ENCODE peak calls at places on chromosomes 11 and 22, in nine cellular contexts. B is omental fat pad, N is H9, I is Caco-2, J is AG09309, L is DND-41, R is mucosa of descending colon, Q is PC-9, H is type B pancreatic cell. A is an unnamed sample.

GRCh38 chr22:24029304-24029703 is 18.2 kb downstream of the CABIN1 start:
- DNase-seq in Q (no peak), I (no peak), B (no peak), R (no peak), H (peak), N (no peak), L (no peak), J (no peak), A (no peak)

GRCh38 chr22:32605576-32605975 is 131.0 kb downstream of the FBXO7 start:
- DNase-seq in Q (no peak), J (no peak), L (no peak), N (no peak), R (no peak), I (no peak), B (no peak), H (no peak), A (no peak)

GRCh38 chr11:130786586-130786985 is 129.7 kb downstream of the SNX19 start:
- DNase-seq in Q (no peak), H (no peak), R (no peak), L (no peak), N (no peak), I (no peak), B (no peak), J (no peak), A (no peak)

GRCh38 chr11:19938051-19938856 is 222.0 kb downstream of the DBX1 start:
- DNase-seq in L (peak), R (no peak), J (no peak), H (no peak), Q (peak), I (peak), B (peak), N (peak), A (peak)

GRCh38 chr11:1632053-1632714 is 2.6 kb downstream of the KRTAP5-5 start:
- DNase-seq in N (no peak), H (no peak), Q (no peak), I (no peak), J (no peak), L (no peak), B (no peak), R (no peak), A (no peak)

GRCh38 chr22:20566420-20567260 is 59.2 kb downstream of the MED15 start:
- DNase-seq in B (no peak), L (peak), I (no peak), Q (peak), H (no peak), R (peak), J (peak), N (no peak), A (no peak)

GRCh38 chr22:28442264-28442950 is 237.2 kb downstream of the TTC28 start:
- DNase-seq in L (peak), N (peak), Q (peak), H (peak), J (no peak), R (peak), I (peak), B (no peak), A (peak)

GRCh38 chr22:20219667-20220628 is 48.2 kb downstream of the RTN4R start:
- DNase-seq in Q (no peak), N (no peak), H (no peak), I (no peak), B (no peak), R (no peak), L (peak), J (no peak), A (no peak)

GRCh38 chr22:38316340-38317236 is 645 bp downstream of the CSNK1E start:
- DNase-seq in J (no peak), Q (peak), R (peak), L (peak), B (no peak), I (no peak), N (no peak), H (no peak), A (peak)

GRCh38 chr22:23684051-23684450 is 6.8 kb upstream of the RGL4 start:
- DNase-seq in N (no peak), H (no peak), R (no peak), L (no peak), J (no peak), Q (no peak), I (no peak), B (no peak), A (no peak)

GRCh38 chr22:48052621-48052890 is 1290.1 kb downstream of the TBC1D22A start:
- DNase-seq in B (no peak), J (no peak), N (peak), H (peak), R (no peak), Q (no peak), I (no peak), L (no peak), A (no peak)

GRCh38 chr11:65650547-65651338 is 12.0 kb downstream of the RELA start:
- DNase-seq in J (no peak), I (peak), Q (peak), R (peak), H (no peak), B (no peak), N (peak), L (no peak), A (no peak)

GRCh38 chr11:69732910-69733309 is 29.1 kb upstream of the FGF19 start:
- DNase-seq in R (no peak), Q (no peak), H (no peak), I (no peak), B (no peak), L (no peak), N (no peak), J (no peak), A (no peak)

GRCh38 chr11:63708764-63709163 is 27.5 kb downstream of the RTN3 start:
- DNase-seq in N (no peak), H (no peak), R (no peak), B (no peak), I (no peak), Q (no peak), L (no peak), J (no peak), A (no peak)

GRCh38 chr11:27735281-27735680 is 35.0 kb upstream of the BDNF start:
- DNase-seq in B (no peak), I (no peak), J (no peak), N (no peak), L (no peak), R (no peak), Q (no peak), H (no peak), A (no peak)

GRCh38 chr11:27740362-27741024 is 40.2 kb upstream of the BDNF start:
- DNase-seq in N (peak), Q (no peak), I (no peak), L (no peak), H (no peak), J (no peak), R (no peak), B (no peak), A (no peak)
- TF ChIP-seq CTCF in N (no peak), Q (no peak), I (no peak), L (no peak), H (no peak), J (no peak), R (no peak), B (no peak), A (no peak)

GRCh38 chr22:27400811-27401210 is 400.7 kb downstream of the MN1 start:
- DNase-seq in N (no peak), L (no peak), I (no peak), Q (no peak), R (no peak), J (no peak), H (no peak), B (no peak), A (no peak)
- TF ChIP-seq CTCF in N (no peak), L (no peak), I (no peak), Q (no peak), R (no peak), J (no peak), H (no peak), B (no peak), A (no peak)

GRCh38 chr11:94149435-94149834 is 20.8 kb downstream of the PANX1 start:
- DNase-seq in J (no peak), B (no peak), Q (no peak), R (no peak), H (no peak), I (no peak), N (no peak), L (no peak), A (no peak)
- TF ChIP-seq CTCF in J (no peak), B (no peak), Q (no peak), R (no peak), H (no peak), I (no peak), N (no peak), L (no peak), A (no peak)

DNA sequence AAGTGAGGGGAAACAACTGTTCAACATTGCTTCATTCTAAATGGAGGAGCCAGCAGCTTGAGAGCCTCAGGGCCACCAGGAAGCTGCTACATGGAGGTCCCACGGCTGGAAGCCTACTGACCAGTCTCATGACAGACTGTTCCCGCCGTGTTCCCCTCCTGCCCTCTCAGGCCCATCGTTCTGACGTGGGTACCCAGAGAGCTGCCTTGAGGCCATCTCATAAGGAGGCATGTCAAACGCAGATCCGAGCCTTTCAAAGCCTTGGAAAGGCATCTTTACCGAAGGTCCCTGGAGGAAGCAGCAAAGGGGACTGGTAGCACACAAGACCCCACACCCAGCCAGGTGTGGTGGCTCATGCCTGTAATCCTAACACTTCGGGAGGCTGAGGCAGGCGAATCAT is 8.3 kb upstream of the ARHGEF17 start:
- DNase-seq in J (no peak), N (no peak), L (no peak), H (no peak), R (peak), I (no peak), B (no peak), Q (no peak), A (no peak)
- TF ChIP-seq CTCF in J (no peak), N (no peak), L (no peak), H (no peak), R (no peak), I (no peak), B (no peak), Q (no peak), A (no peak)

GRCh38 chr11:8249482-8249881 is 14.2 kb downstream of the LMO1 start:
- DNase-seq in B (no peak), I (peak), J (no peak), Q (no peak), L (no peak), N (no peak), R (no peak), H (no peak), A (no peak)

GRCh38 chr11:8250446-8250845 is 13.2 kb downstream of the LMO1 start:
- DNase-seq in R (no peak), J (no peak), N (peak), B (no peak), I (peak), Q (no peak), H (peak), L (no peak), A (no peak)

GRCh38 chr11:8250981-8251620 is 12.6 kb downstream of the LMO1 start:
- DNase-seq in H (peak), J (no peak), R (no peak), L (no peak), B (peak), I (peak), N (peak), Q (no peak), A (no peak)

GRCh38 chr11:8248786-8249185 is 14.9 kb downstream of the LMO1 start:
- DNase-seq in Q (no peak), B (no peak), H (no peak), N (no peak), I (no peak), R (no peak), J (no peak), L (no peak), A (no peak)

GRCh38 chr11:8247312-8247711 is 16.4 kb downstream of the LMO1 start:
- DNase-seq in H (no peak), J (no peak), N (peak), I (no peak), R (no peak), L (peak), Q (peak), B (no peak), A (peak)
- TF ChIP-seq CTCF in H (peak), J (peak), N (peak), I (peak), R (peak), L (peak), Q (peak), B (no peak), A (peak)

DNA sequence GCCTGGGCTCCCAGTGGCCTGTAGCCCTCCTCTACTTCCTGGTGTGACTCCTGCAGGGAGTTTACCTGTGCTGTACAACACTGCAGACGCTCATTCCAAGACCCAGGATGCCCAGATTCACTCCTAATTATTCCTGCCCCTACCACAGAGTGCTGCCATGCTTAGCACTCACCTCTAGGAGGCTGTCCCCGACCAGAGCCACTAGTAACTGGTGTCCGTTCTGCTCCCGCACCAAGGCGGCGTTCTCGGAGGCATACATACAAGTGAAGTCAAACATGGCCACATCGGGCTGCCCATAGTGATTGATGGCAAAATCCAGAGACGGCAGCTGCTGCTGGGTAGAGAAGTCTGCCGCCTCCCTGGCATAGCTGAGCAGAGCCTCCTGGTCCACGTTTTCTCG is 122.3 kb upstream of the BID start:
- DNase-seq in J (no peak), H (no peak), I (peak), L (no peak), R (no peak), N (peak), B (no peak), Q (no peak), A (no peak)
- TF ChIP-seq CTCF in J (peak), H (peak), I (peak), L (peak), R (no peak), N (peak), B (no peak), Q (peak), A (no peak)

GRCh38 chr11:121630041-121630440 is 177.3 kb upstream of the SORL1-AS1 start:
- DNase-seq in Q (no peak), N (no peak), L (no peak), R (no peak), I (no peak), J (peak), H (no peak), B (no peak), A (no peak)

GRCh38 chr11:121625784-121626506 is 173.2 kb upstream of the SORL1-AS1 start:
- DNase-seq in N (no peak), J (no peak), L (no peak), H (no peak), R (no peak), I (no peak), B (no peak), Q (no peak), A (no peak)

DNA sequence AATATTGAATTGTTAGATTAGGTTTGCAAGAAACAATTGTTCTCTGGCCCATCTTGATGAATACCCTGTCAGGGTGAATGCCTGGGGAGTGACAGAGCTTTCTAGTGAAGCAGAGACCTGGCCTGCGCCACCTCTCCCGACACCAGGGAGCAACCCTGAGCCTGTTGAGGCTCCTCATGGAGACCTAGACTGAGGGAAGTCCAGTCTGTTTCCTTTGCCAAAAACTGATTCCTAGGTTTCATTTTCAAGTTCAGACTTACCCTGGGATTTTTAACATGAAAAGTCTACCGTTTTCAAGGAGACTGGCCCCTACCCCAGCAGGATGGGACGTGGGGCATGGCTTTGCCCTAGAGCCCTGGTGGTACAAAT is 173.7 kb upstream of the SORL1-AS1 start:
- DNase-seq in N (no peak), B (no peak), I (no peak), R (no peak), J (no peak), L (no peak), H (no peak), Q (no peak), A (no peak)
- TF ChIP-seq CTCF in N (peak), B (no peak), I (no peak), R (no peak), J (no peak), L (no peak), H (no peak), Q (no peak), A (no peak)

DNA sequence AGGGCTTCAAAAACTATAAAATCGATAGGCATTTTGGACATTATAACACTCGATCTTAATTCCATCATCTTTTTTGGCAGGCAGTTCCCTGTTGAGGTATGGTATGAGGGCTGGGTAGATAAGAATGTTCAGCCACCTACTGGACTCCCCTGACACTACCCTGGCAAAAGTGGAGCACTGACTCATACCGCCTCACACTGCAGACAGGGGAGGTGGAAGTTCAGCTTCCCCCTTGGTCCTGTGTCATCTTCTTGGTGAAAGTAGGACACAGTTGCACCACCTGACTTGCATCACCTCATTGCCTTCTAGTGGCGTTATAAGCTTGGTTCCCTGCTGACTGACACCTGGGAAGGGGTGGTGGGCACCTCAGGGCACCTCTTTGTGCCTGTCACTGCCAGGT is 30.4 kb downstream of the PAAF1 start:
- DNase-seq in I (no peak), L (no peak), R (no peak), B (no peak), Q (peak), H (no peak), N (no peak), J (no peak), A (peak)
- TF ChIP-seq CTCF in I (no peak), L (no peak), R (no peak), B (no peak), Q (peak), H (no peak), N (peak), J (peak), A (no peak)

GRCh38 chr11:73403541-73403940 is 27.3 kb downstream of the RELT start:
- DNase-seq in I (no peak), R (no peak), B (no peak), Q (no peak), N (no peak), L (no peak), H (no peak), J (no peak), A (no peak)

GRCh38 chr11:73401217-73401923 is 25.2 kb downstream of the RELT start:
- DNase-seq in L (no peak), J (no peak), R (no peak), I (no peak), H (no peak), Q (no peak), N (no peak), B (no peak), A (no peak)

GRCh38 chr11:73401924-73402833 is 26.0 kb downstream of the RELT start:
- DNase-seq in N (no peak), R (no peak), L (no peak), I (no peak), B (no peak), Q (no peak), J (no peak), H (no peak), A (no peak)

GRCh38 chr11:73404048-73404447 is 27.8 kb downstream of the RELT start:
- DNase-seq in R (no peak), J (no peak), B (no peak), I (peak), Q (peak), L (peak), H (no peak), N (peak), A (peak)

GRCh38 chr11:73402834-73403185 is 26.6 kb downstream of the RELT start:
- DNase-seq in L (peak), Q (no peak), J (no peak), H (no peak), R (no peak), B (no peak), I (peak), N (no peak), A (no peak)
- TF ChIP-seq CTCF in L (peak), Q (peak), J (peak), H (no peak), R (no peak), B (no peak), I (no peak), N (peak), A (no peak)